ENCODE peak calls at places on chromosomes 5 and 9, in eight cellular contexts. E, O, H, Q, A, S, R and U are unnamed samples.

GRCh38 chr9:121883281-121884056 is 209.6 kb downstream of the TTLL11 start:
- DNase-seq in E (peak; percentile 86), O (no peak), H (no peak), Q (peak; percentile 65), A (no peak), S (no peak), R (no peak), U (no peak)

GRCh38 chr5:171152382-171152781 is 156.7 kb upstream of the TLX3 start:
- DNase-seq in E (peak; percentile 69), O (no peak), H (no peak), Q (no peak), A (no peak), S (peak; percentile 19), R (no peak), U (no peak)

GRCh38 chr5:141598389-141599360 is 20.1 kb downstream of the DIAPH1 start:
- DNase-seq in E (peak; percentile 38), O (no peak), H (no peak), Q (no peak), A (no peak), S (peak; percentile 6), R (no peak), U (no peak)

GRCh38 chr5:94517490-94518108 is 100.8 kb downstream of the KIAA0825 start:
- DNase-seq in E (no peak), O (no peak), H (no peak), Q (no peak), A (no peak), S (no peak), R (no peak), U (no peak)

GRCh38 chr5:14143843-14144585 is 872 bp downstream of the TRIO start:
- DNase-seq in E (peak; percentile 89), O (peak; percentile 52), H (no peak), Q (peak; percentile 44), A (peak; percentile 79), S (peak; percentile 42), R (peak; percentile 55), U (no peak)

GRCh38 chr9:98810106-98810840 is 2.8 kb downstream of the GALNT12 start:
- DNase-seq in E (no peak), O (no peak), H (no peak), Q (no peak), A (no peak), S (no peak), R (no peak), U (no peak)

GRCh38 chr5:134110382-134110781 is 4.1 kb upstream of the TCF7 start:
- DNase-seq in E (no peak), O (no peak), H (no peak), Q (no peak), A (peak; percentile 80), S (peak; percentile 90), R (no peak), U (no peak)

GRCh38 chr9:114908796-114909448 is 21.5 kb downstream of the TNFSF8 start:
- DNase-seq in E (no peak), O (no peak), H (no peak), Q (no peak), A (no peak), S (no peak), R (no peak), U (no peak)

GRCh38 chr5:111755264-111755941 is 1.6 kb downstream of the NREP start:
- DNase-seq in E (no peak), O (no peak), H (no peak), Q (no peak), A (no peak), S (no peak), R (no peak), U (no peak)

GRCh38 chr5:94240616-94241287 is 377.7 kb downstream of the KIAA0825 start:
- DNase-seq in E (peak; percentile 9), O (peak; percentile 8), H (no peak), Q (no peak), A (no peak), S (no peak), R (no peak), U (no peak)

GRCh38 chr9:93300585-93301081 is 116.7 kb downstream of the WNK2 start:
- DNase-seq in E (peak; percentile 75), O (no peak), H (no peak), Q (no peak), A (no peak), S (no peak), R (no peak), U (no peak)

GRCh38 chr9:134399435-134400056 is 73.3 kb downstream of the RXRA start:
- DNase-seq in E (peak; percentile 95), O (no peak), H (no peak), Q (no peak), A (no peak), S (no peak), R (no peak), U (no peak)

GRCh38 chr9:130409250-130409649 is 35.5 kb upstream of the ASS1 start:
- DNase-seq in E (no peak), O (no peak), H (no peak), Q (no peak), A (no peak), S (no peak), R (no peak), U (no peak)

GRCh38 chr9:137506274-137506673 is 43.9 kb downstream of the PNPLA7 start:
- DNase-seq in E (peak; percentile 87), O (no peak), H (no peak), Q (no peak), A (peak; percentile 73), S (no peak), R (no peak), U (no peak)

GRCh38 chr5:143920772-143921171 is 108.8 kb downstream of the HMHB1 start:
- DNase-seq in E (no peak), O (no peak), H (peak; percentile 46), Q (no peak), A (no peak), S (peak; percentile 53), R (no peak), U (no peak)

GRCh38 chr9:127858041-127858512 is 3.6 kb upstream of the ENG start:
- DNase-seq in E (peak; percentile 92), O (peak; percentile 63), H (no peak), Q (no peak), A (no peak), S (no peak), R (peak; percentile 87), U (no peak)

GRCh38 chr5:137487600-137487999 is 11.5 kb downstream of the SPOCK1 start:
- DNase-seq in E (peak; percentile 76), O (peak; percentile 9), H (no peak), Q (no peak), A (no peak), S (no peak), R (no peak), U (no peak)

GRCh38 chr9:130575514-130575913 is 3.9 kb upstream of the FUBP3 start:
- DNase-seq in E (no peak), O (no peak), H (no peak), Q (no peak), A (no peak), S (no peak), R (no peak), U (no peak)

GRCh38 chr5:126917918-126918623 is 112.3 kb downstream of the MARCHF3 start:
- DNase-seq in E (no peak), O (peak; percentile 52), H (no peak), Q (no peak), A (no peak), S (no peak), R (no peak), U (no peak)

GRCh38 chr5:88815048-88815789 is 67.8 kb downstream of the MEF2C start:
- DNase-seq in E (no peak), O (no peak), H (no peak), Q (no peak), A (no peak), S (no peak), R (no peak), U (no peak)

GRCh38 chr9:138009016-138009415 is 131.4 kb downstream of the CACNA1B start:
- DNase-seq in E (no peak), O (no peak), H (no peak), Q (no peak), A (no peak), S (no peak), R (no peak), U (no peak)

GRCh38 chr9:87515086-87515485 is 17.4 kb downstream of the DAPK1 start:
- DNase-seq in E (no peak), O (no peak), H (no peak), Q (no peak), A (no peak), S (no peak), R (no peak), U (no peak)

GRCh38 chr9:87515588-87516221 is 18.0 kb downstream of the DAPK1 start:
- DNase-seq in E (no peak), O (no peak), H (no peak), Q (no peak), A (no peak), S (no peak), R (no peak), U (no peak)

GRCh38 chr9:87513171-87513570 is 15.5 kb downstream of the DAPK1 start:
- DNase-seq in E (no peak), O (no peak), H (no peak), Q (no peak), A (no peak), S (no peak), R (no peak), U (no peak)

GRCh38 chr9:87512321-87512720 is 14.7 kb downstream of the DAPK1 start:
- DNase-seq in E (no peak), O (no peak), H (no peak), Q (no peak), A (no peak), S (no peak), R (no peak), U (no peak)

DNA sequence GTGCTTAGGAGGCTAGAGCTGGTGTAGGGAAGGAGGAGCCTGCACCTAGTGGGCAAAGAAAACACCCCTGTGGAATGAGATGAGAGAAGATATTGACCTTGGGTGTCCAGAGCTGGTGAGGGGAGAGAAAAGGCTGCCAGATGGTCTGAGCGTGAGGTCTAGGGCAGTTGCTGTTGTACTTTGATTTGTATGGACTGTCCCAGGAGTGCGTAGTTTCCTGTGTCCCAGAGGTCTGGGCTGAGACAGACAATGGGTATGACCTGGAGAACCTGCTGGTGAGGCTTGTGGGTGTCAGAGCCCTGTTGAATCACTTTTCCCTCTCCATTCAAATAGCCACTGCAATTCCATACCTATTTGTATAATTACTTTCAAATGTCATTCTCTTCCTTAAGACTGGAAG is 16.5 kb downstream of the DAPK1 start:
- DNase-seq in E (no peak), O (no peak), H (no peak), Q (no peak), A (no peak), S (no peak), R (no peak), U (no peak)
- H3K4me1 ChIP-seq in E (peaks cover 9% of the 10 kb centered on the region), O (peaks cover 23% of the 10 kb centered on the region), H (no peaks in the 10 kb centered on the region), Q (peaks cover 21% of the 10 kb centered on the region), A (no peaks in the 10 kb centered on the region), S (no peaks in the 10 kb centered on the region), R (peaks cover 77% of the 10 kb centered on the region), U (peaks cover 21% of the 10 kb centered on the region)

GRCh38 chr5:180201051-180201987 is 7.7 kb downstream of the RASGEF1C start:
- DNase-seq in E (no peak), O (peak; percentile 54), H (no peak), Q (peak; percentile 22), A (no peak), S (no peak), R (no peak), U (peak; percentile 88)
- TF ChIP-seq CTCF in E (peak; percentile 34), O (peak; percentile 40), H (peak; percentile 26), Q (peak; percentile 74), A (peak; percentile 25), S (no peak), R (peak; percentile 20), U (no peak)

GRCh38 chr5:154694159-154694558 is 61.0 kb upstream of the LARP1 start:
- DNase-seq in E (no peak), O (no peak), H (no peak), Q (no peak), A (no peak), S (no peak), R (no peak), U (no peak)
- H3K4me1 ChIP-seq in E (peaks cover 34% of the 10 kb centered on the region), O (peaks cover 5% of the 10 kb centered on the region), H (peaks cover 15% of the 10 kb centered on the region), Q (peaks cover 5% of the 10 kb centered on the region), A (peaks cover 10% of the 10 kb centered on the region), S (peaks cover 16% of the 10 kb centered on the region), R (peaks cover 17% of the 10 kb centered on the region), U (peaks cover 7% of the 10 kb centered on the region)

GRCh38 chr9:99821187-99822095 is at the start of gene NR4A3:
- DNase-seq in E (peak; percentile 99), O (peak; percentile 96), H (peak; percentile 76), Q (peak; percentile 91), A (peak; percentile 88), S (peak; percentile 96), R (peak; percentile 93), U (peak; percentile 97)
- TF ChIP-seq CTCF in E (no peak), O (peak; percentile 72), H (peak; percentile 29), Q (no peak), A (no peak), S (no peak), R (peak; percentile 20), U (peak; percentile 37)